ENCODE peak calls at places on chromosomes 16 and 17, in ten cellular contexts. K is T-helper 22 cell; A is choroid plexus epithelial cell; E is AG10803; H is NCI-H1436; D is amniotic stem cell; G is stimulated activated CD8-positive, alpha-beta memory T cell treated with anti-CD3 and anti-CD28 coated beads, Interleukin-4, amount 100 ng/mL, for 1 hour; U is ovary; R is T-helper 2 cell; X is SW 1271. S is an unnamed sample.

GRCh38 chr16:89357055-89357454 is 133.3 kb downstream of the ANKRD11 start:
- DNase-seq in A (no peak), U (no peak), G (no peak), D (no peak), X (no peak), H (no peak), R (peak), E (no peak), K (no peak), S (no peak)

GRCh38 chr17:63516910-63517824 is 6.0 kb upstream of the KCNH6 start:
- DNase-seq in U (no peak), G (no peak), X (peak), R (no peak), E (peak), K (no peak), H (no peak), D (no peak), A (peak), S (no peak)

GRCh38 chr16:187330-187729 is 7.1 kb downstream of the HBQ1 start:
- DNase-seq in K (no peak), E (no peak), X (no peak), R (no peak), H (no peak), U (no peak), A (no peak), G (no peak), D (no peak), S (no peak)

GRCh38 chr16:88911148-88911945 is 44.9 kb upstream of the PABPN1L start:
- DNase-seq in H (no peak), R (no peak), G (no peak), U (no peak), X (no peak), E (no peak), A (no peak), D (no peak), K (no peak), S (no peak)

GRCh38 chr17:69637399-69638165 is 223.1 kb downstream of the MAP2K6 start:
- DNase-seq in A (peak), H (no peak), G (no peak), K (no peak), E (peak), R (no peak), X (no peak), D (peak), U (no peak), S (no peak)

GRCh38 chr17:15943971-15944719 is 785 bp upstream of the ADORA2B start:
- DNase-seq in A (no peak), H (no peak), R (no peak), U (no peak), D (no peak), G (no peak), K (no peak), X (no peak), E (no peak), S (no peak)

GRCh38 chr16:83954577-83955016 is 1.6 kb downstream of the OSGIN1 start:
- DNase-seq in K (no peak), U (no peak), R (no peak), D (peak), G (no peak), E (peak), X (peak), H (no peak), A (peak), S (peak)

GRCh38 chr17:9668532-9668931 is 23.2 kb downstream of the USP43 start:
- DNase-seq in R (no peak), H (no peak), D (no peak), A (peak), E (peak), K (no peak), X (no peak), G (no peak), U (no peak), S (no peak)

GRCh38 chr17:78474631-78475146 is 96.2 kb downstream of the PGS1 start:
- DNase-seq in A (no peak), H (no peak), R (no peak), U (no peak), D (no peak), E (no peak), K (no peak), G (no peak), X (no peak), S (no peak)

GRCh38 chr17:78425429-78425828 is 47.0 kb downstream of the PGS1 start:
- DNase-seq in X (no peak), R (no peak), K (no peak), D (no peak), H (no peak), G (no peak), A (no peak), E (no peak), U (no peak), S (no peak)

GRCh38 chr16:48558269-48558915 is 51.6 kb downstream of the N4BP1 start:
- DNase-seq in G (no peak), E (peak), X (no peak), A (peak), U (no peak), D (no peak), H (no peak), K (no peak), R (no peak), S (no peak)

GRCh38 chr17:55394357-55395021 is 27.1 kb downstream of the MMD start:
- DNase-seq in E (no peak), G (no peak), X (no peak), H (no peak), K (no peak), A (no peak), D (no peak), R (no peak), U (no peak), S (no peak)

GRCh38 chr17:21010705-21011596 is 31.9 kb downstream of the USP22 start:
- DNase-seq in G (no peak), R (no peak), H (no peak), K (no peak), D (no peak), U (no peak), A (no peak), X (no peak), E (no peak), S (no peak)

GRCh38 chr16:81526935-81527334 is 82.3 kb downstream of the CMIP start:
- DNase-seq in H (no peak), E (peak), X (no peak), U (peak), A (peak), R (no peak), D (no peak), G (no peak), K (no peak), S (no peak)

GRCh38 chr17:65163990-65164495 is 26.9 kb downstream of the RGS9 start:
- DNase-seq in K (peak), A (peak), E (peak), H (no peak), G (no peak), X (peak), U (no peak), D (no peak), R (peak), S (no peak)

GRCh38 chr17:82085931-82086764 is 11.9 kb downstream of the FASN start:
- DNase-seq in X (no peak), E (no peak), G (no peak), D (no peak), K (no peak), H (no peak), R (no peak), U (no peak), A (no peak), S (no peak)

GRCh38 chr16:5175263-5175662 is 77.7 kb upstream of the EEF2KMT start:
- DNase-seq in X (no peak), R (no peak), H (no peak), G (no peak), A (no peak), U (no peak), E (no peak), K (no peak), D (no peak), S (no peak)

GRCh38 chr16:81723098-81723723 is 55.9 kb upstream of the PLCG2 start:
- DNase-seq in H (peak), D (peak), K (no peak), E (peak), G (no peak), X (peak), R (no peak), U (no peak), A (peak), S (no peak)

GRCh38 chr16:88770459-88771293 is 14.3 kb downstream of the PIEZO1 start:
- DNase-seq in E (no peak), U (no peak), X (no peak), R (no peak), K (no peak), H (no peak), G (no peak), A (peak), D (no peak), S (no peak)

GRCh38 chr17:77737442-77738265 is 220.8 kb upstream of the TNRC6C start:
- DNase-seq in A (no peak), G (no peak), E (no peak), H (peak), K (no peak), U (no peak), X (no peak), R (no peak), D (no peak), S (no peak)

GRCh38 chr16:68356249-68356918 is 45.6 kb downstream of the PRMT7 start:
- DNase-seq in E (no peak), X (no peak), U (no peak), D (no peak), K (peak), R (peak), G (no peak), H (no peak), A (peak), S (no peak)

GRCh38 chr17:28684963-28685362 is 23.0 kb downstream of the SUPT6H start:
- DNase-seq in R (no peak), K (no peak), G (no peak), X (no peak), D (no peak), U (peak), H (no peak), E (peak), A (peak), S (no peak)

GRCh38 chr16:65754799-65755691 is 611.4 kb upstream of the CDH5 start:
- DNase-seq in U (peak), H (no peak), D (peak), E (peak), R (no peak), X (no peak), A (no peak), K (no peak), G (no peak), S (no peak)

GRCh38 chr17:81256616-81257015 is 17.5 kb downstream of the NDUFAF8 start:
- DNase-seq in H (no peak), X (no peak), A (peak), R (no peak), G (no peak), E (peak), K (no peak), D (no peak), U (no peak), S (no peak)

GRCh38 chr17:64289652-64290051 is 26.6 kb upstream of the TEX2 start:
- DNase-seq in E (no peak), G (no peak), U (no peak), K (no peak), X (no peak), A (no peak), R (no peak), H (no peak), D (no peak), S (no peak)

GRCh38 chr17:65254166-65254565 is 117.0 kb downstream of the RGS9 start:
- DNase-seq in H (no peak), D (no peak), E (no peak), G (no peak), K (no peak), R (no peak), A (peak), U (no peak), X (no peak), S (no peak)

GRCh38 chr17:19399750-19400450 is 11.1 kb upstream of the RNF112 start:
- DNase-seq in A (no peak), H (no peak), R (no peak), K (no peak), X (no peak), E (no peak), D (no peak), G (no peak), U (no peak), S (no peak)

S was measured in thoracic aorta.